ENCODE peak calls at places on chromosome 15, in five cellular contexts. One of them, this sample, is unnamed.

GRCh38 chr15:68616397-68616796 is 37.6 kb downstream of the CORO2B start:
- DNase-seq in heart left ventricle: no peak
- DNase-seq in tibial artery: no peak
- DNase-seq in choroid plexus epithelial cell: no peak
- DNase-seq in ascending aorta: no peak
- DNase-seq in this sample: no peak

GRCh38 chr15:32701863-32702262 is 15.9 kb upstream of the GREM1 start:
- DNase-seq in ascending aorta: no peak
- DNase-seq in tibial artery: no peak
- DNase-seq in heart left ventricle: no peak
- DNase-seq in choroid plexus epithelial cell: no peak
- DNase-seq in this sample: no peak

GRCh38 chr15:80174017-80174746 is 21.4 kb downstream of the FAH start:
- DNase-seq in ascending aorta: peak; percentile 59
- DNase-seq in tibial artery: peak; percentile 96
- DNase-seq in heart left ventricle: no peak
- DNase-seq in choroid plexus epithelial cell: peak; percentile 64
- DNase-seq in this sample: no peak

GRCh38 chr15:68536331-68537095 is 42.3 kb upstream of the CORO2B start:
- DNase-seq in ascending aorta: no peak
- DNase-seq in choroid plexus epithelial cell: peak; percentile 97
- DNase-seq in heart left ventricle: no peak
- DNase-seq in tibial artery: no peak
- DNase-seq in this sample: peak; percentile 29

GRCh38 chr15:28086175-28086703 is 12.9 kb downstream of the OCA2 start:
- DNase-seq in ascending aorta: no peak
- DNase-seq in tibial artery: peak; percentile 70
- DNase-seq in heart left ventricle: no peak
- DNase-seq in choroid plexus epithelial cell: peak; percentile 72
- DNase-seq in this sample: peak; percentile 62

GRCh38 chr15:57373882-57374276 is 2.4 kb upstream of the CGNL1 start:
- DNase-seq in ascending aorta: no peak
- DNase-seq in heart left ventricle: no peak
- DNase-seq in choroid plexus epithelial cell: no peak
- DNase-seq in tibial artery: no peak
- DNase-seq in this sample: no peak

GRCh38 chr15:50909044-50909342 is 510 bp downstream of the AP4E1 start:
- DNase-seq in tibial artery: no peak
- DNase-seq in choroid plexus epithelial cell: no peak
- DNase-seq in ascending aorta: no peak
- DNase-seq in heart left ventricle: no peak
- DNase-seq in this sample: no peak

GRCh38 chr15:94298359-94298758 is 67.0 kb downstream of the MCTP2 start:
- DNase-seq in choroid plexus epithelial cell: peak; percentile 41
- DNase-seq in heart left ventricle: no peak
- DNase-seq in tibial artery: no peak
- DNase-seq in ascending aorta: no peak
- DNase-seq in this sample: no peak

GRCh38 chr15:29698030-29698701 is 124.1 kb downstream of the TJP1 start:
- DNase-seq in choroid plexus epithelial cell: peak; percentile 82
- DNase-seq in ascending aorta: no peak
- DNase-seq in tibial artery: no peak
- DNase-seq in heart left ventricle: no peak
- DNase-seq in this sample: peak; percentile 91

GRCh38 chr15:58115692-58116091 is 22.5 kb upstream of the AQP9 start:
- DNase-seq in ascending aorta: no peak
- DNase-seq in choroid plexus epithelial cell: peak; percentile 26
- DNase-seq in tibial artery: no peak
- DNase-seq in heart left ventricle: no peak
- DNase-seq in this sample: peak; percentile 49

GRCh38 chr15:71275566-71276354 is 160.5 kb downstream of the THSD4 start:
- DNase-seq in choroid plexus epithelial cell: peak; percentile 33
- DNase-seq in heart left ventricle: no peak
- DNase-seq in tibial artery: no peak
- DNase-seq in ascending aorta: no peak
- DNase-seq in this sample: peak; percentile 48

GRCh38 chr15:65595960-65596359 is 15.0 kb downstream of the INTS14 start:
- DNase-seq in tibial artery: no peak
- DNase-seq in choroid plexus epithelial cell: peak; percentile 25
- DNase-seq in ascending aorta: no peak
- DNase-seq in heart left ventricle: no peak
- DNase-seq in this sample: peak; percentile 15

GRCh38 chr15:67833504-67834248 is 6.2 kb downstream of the RNU6-1 start:
- DNase-seq in heart left ventricle: no peak
- DNase-seq in tibial artery: peak; percentile 71
- DNase-seq in ascending aorta: no peak
- DNase-seq in choroid plexus epithelial cell: peak; percentile 29
- DNase-seq in this sample: peak; percentile 46

GRCh38 chr15:85730001-85730820 is 64.5 kb downstream of the KLHL25 start:
- DNase-seq in heart left ventricle: no peak
- DNase-seq in choroid plexus epithelial cell: peak; percentile 85
- DNase-seq in ascending aorta: no peak
- DNase-seq in tibial artery: peak; percentile 45
- DNase-seq in this sample: peak; percentile 72

GRCh38 chr15:60751985-60752952 is 273.3 kb upstream of the ICE2 start:
- DNase-seq in heart left ventricle: peak; percentile 49
- DNase-seq in tibial artery: no peak
- DNase-seq in ascending aorta: no peak
- DNase-seq in choroid plexus epithelial cell: peak; percentile 95
- DNase-seq in this sample: no peak

GRCh38 chr15:62648954-62649353 is 393.6 kb upstream of the TPM1 start:
- DNase-seq in choroid plexus epithelial cell: peak; percentile 36
- DNase-seq in tibial artery: no peak
- DNase-seq in heart left ventricle: peak; percentile 46
- DNase-seq in ascending aorta: no peak
- DNase-seq in this sample: peak; percentile 43

GRCh38 chr15:40702077-40702476 is 7.1 kb downstream of the RAD51 start:
- DNase-seq in tibial artery: no peak
- DNase-seq in choroid plexus epithelial cell: peak; percentile 61
- DNase-seq in heart left ventricle: no peak
- DNase-seq in ascending aorta: no peak
- DNase-seq in this sample: no peak

GRCh38 chr15:68228971-68229385 is 550 bp downstream of the CLN6 start:
- DNase-seq in heart left ventricle: no peak
- DNase-seq in choroid plexus epithelial cell: no peak
- DNase-seq in ascending aorta: no peak
- DNase-seq in tibial artery: peak; percentile 70
- DNase-seq in this sample: no peak

GRCh38 chr15:89051875-89052274 is 36.4 kb upstream of the ABHD2 start:
- DNase-seq in tibial artery: no peak
- DNase-seq in choroid plexus epithelial cell: peak; percentile 86
- DNase-seq in ascending aorta: no peak
- DNase-seq in heart left ventricle: no peak
- DNase-seq in this sample: no peak

GRCh38 chr15:91860498-91860897 is 7.0 kb downstream of the SLCO3A1 start:
- DNase-seq in choroid plexus epithelial cell: no peak
- DNase-seq in heart left ventricle: no peak
- DNase-seq in tibial artery: no peak
- DNase-seq in ascending aorta: no peak
- DNase-seq in this sample: no peak

GRCh38 chr15:80375968-80376891 is 28.0 kb upstream of the ARNT2 start:
- DNase-seq in tibial artery: no peak
- DNase-seq in choroid plexus epithelial cell: no peak
- DNase-seq in heart left ventricle: no peak
- DNase-seq in ascending aorta: no peak
- DNase-seq in this sample: no peak

GRCh38 chr15:39834256-39834655 is 51.6 kb upstream of the FSIP1 start:
- DNase-seq in tibial artery: no peak
- DNase-seq in heart left ventricle: no peak
- DNase-seq in ascending aorta: no peak
- DNase-seq in choroid plexus epithelial cell: peak; percentile 39
- DNase-seq in this sample: peak; percentile 34

GRCh38 chr15:90286678-90287077 is 21.2 kb downstream of the NGRN start:
- DNase-seq in ascending aorta: no peak
- DNase-seq in choroid plexus epithelial cell: peak; percentile 51
- DNase-seq in tibial artery: no peak
- DNase-seq in heart left ventricle: no peak
- DNase-seq in this sample: peak; percentile 57

GRCh38 chr15:99928429-99928981 is 195.3 kb upstream of the LYSMD4 start:
- DNase-seq in choroid plexus epithelial cell: peak; percentile 82
- DNase-seq in tibial artery: peak; percentile 90
- DNase-seq in heart left ventricle: peak; percentile 87
- DNase-seq in ascending aorta: peak; percentile 24
- DNase-seq in this sample: peak; percentile 80

GRCh38 chr15:45050587-45050986 is 27.6 kb downstream of the SORD start:
- DNase-seq in heart left ventricle: no peak
- DNase-seq in ascending aorta: no peak
- DNase-seq in tibial artery: no peak
- DNase-seq in choroid plexus epithelial cell: no peak
- DNase-seq in this sample: no peak

GRCh38 chr15:29226431-29227216 is 43.0 kb downstream of the NSMCE3 start:
- DNase-seq in tibial artery: no peak
- DNase-seq in choroid plexus epithelial cell: no peak
- DNase-seq in ascending aorta: no peak
- DNase-seq in heart left ventricle: no peak
- DNase-seq in this sample: no peak

GRCh38 chr15:91894606-91895005 is 41.1 kb downstream of the SLCO3A1 start:
- DNase-seq in choroid plexus epithelial cell: no peak
- DNase-seq in tibial artery: no peak
- DNase-seq in heart left ventricle: no peak
- DNase-seq in ascending aorta: no peak
- DNase-seq in this sample: peak; percentile 99

GRCh38 chr15:49876401-49877038 is 242.5 kb downstream of the ATP8B4 start:
- DNase-seq in heart left ventricle: peak; percentile 33
- DNase-seq in choroid plexus epithelial cell: peak; percentile 9
- DNase-seq in ascending aorta: no peak
- DNase-seq in tibial artery: peak; percentile 67
- DNase-seq in this sample: peak; percentile 46

GRCh38 chr15:48530528-48530927 is 115.0 kb downstream of the FBN1 start:
- DNase-seq in tibial artery: no peak
- DNase-seq in ascending aorta: no peak
- DNase-seq in choroid plexus epithelial cell: no peak
- DNase-seq in heart left ventricle: no peak
- DNase-seq in this sample: no peak
- H3K4me3 ChIP-seq in tibial artery: no peak overlapping the region
- H3K4me3 ChIP-seq in ascending aorta: no peak overlapping the region
- H3K4me3 ChIP-seq in choroid plexus epithelial cell: no peak overlapping the region
- H3K4me3 ChIP-seq in heart left ventricle: no peak overlapping the region
- H3K4me3 ChIP-seq in this sample: no peak overlapping the region

GRCh38 chr15:70091649-70092461 is 5.9 kb downstream of the TLE3 start:
- DNase-seq in tibial artery: no peak
- DNase-seq in choroid plexus epithelial cell: peak; percentile 58
- DNase-seq in ascending aorta: no peak
- DNase-seq in heart left ventricle: no peak
- DNase-seq in this sample: peak; percentile 78
- H3K4me3 ChIP-seq in tibial artery: no peak overlapping the region
- H3K4me3 ChIP-seq in choroid plexus epithelial cell: no peak overlapping the region
- H3K4me3 ChIP-seq in ascending aorta: no peak overlapping the region
- H3K4me3 ChIP-seq in heart left ventricle: no peak overlapping the region
- H3K4me3 ChIP-seq in this sample: no peak overlapping the region

GRCh38 chr15:101615414-101615985 is 36.7 kb downstream of the TM2D3 start:
- DNase-seq in choroid plexus epithelial cell: peak; percentile 43
- DNase-seq in ascending aorta: no peak
- DNase-seq in tibial artery: peak; percentile 77
- DNase-seq in heart left ventricle: no peak
- DNase-seq in this sample: no peak

GRCh38 chr15:101618056-101618455 is 34.1 kb downstream of the TM2D3 start:
- DNase-seq in heart left ventricle: no peak
- DNase-seq in choroid plexus epithelial cell: no peak
- DNase-seq in ascending aorta: no peak
- DNase-seq in tibial artery: no peak
- DNase-seq in this sample: no peak

GRCh38 chr15:101617390-101617965 is 34.7 kb downstream of the TM2D3 start:
- DNase-seq in choroid plexus epithelial cell: peak; percentile 37
- DNase-seq in tibial artery: no peak
- DNase-seq in ascending aorta: no peak
- DNase-seq in heart left ventricle: peak; percentile 57
- DNase-seq in this sample: no peak

GRCh38 chr15:101614761-101615160 is 37.4 kb downstream of the TM2D3 start:
- DNase-seq in choroid plexus epithelial cell: no peak
- DNase-seq in heart left ventricle: no peak
- DNase-seq in tibial artery: no peak
- DNase-seq in ascending aorta: no peak
- DNase-seq in this sample: no peak

DNA sequence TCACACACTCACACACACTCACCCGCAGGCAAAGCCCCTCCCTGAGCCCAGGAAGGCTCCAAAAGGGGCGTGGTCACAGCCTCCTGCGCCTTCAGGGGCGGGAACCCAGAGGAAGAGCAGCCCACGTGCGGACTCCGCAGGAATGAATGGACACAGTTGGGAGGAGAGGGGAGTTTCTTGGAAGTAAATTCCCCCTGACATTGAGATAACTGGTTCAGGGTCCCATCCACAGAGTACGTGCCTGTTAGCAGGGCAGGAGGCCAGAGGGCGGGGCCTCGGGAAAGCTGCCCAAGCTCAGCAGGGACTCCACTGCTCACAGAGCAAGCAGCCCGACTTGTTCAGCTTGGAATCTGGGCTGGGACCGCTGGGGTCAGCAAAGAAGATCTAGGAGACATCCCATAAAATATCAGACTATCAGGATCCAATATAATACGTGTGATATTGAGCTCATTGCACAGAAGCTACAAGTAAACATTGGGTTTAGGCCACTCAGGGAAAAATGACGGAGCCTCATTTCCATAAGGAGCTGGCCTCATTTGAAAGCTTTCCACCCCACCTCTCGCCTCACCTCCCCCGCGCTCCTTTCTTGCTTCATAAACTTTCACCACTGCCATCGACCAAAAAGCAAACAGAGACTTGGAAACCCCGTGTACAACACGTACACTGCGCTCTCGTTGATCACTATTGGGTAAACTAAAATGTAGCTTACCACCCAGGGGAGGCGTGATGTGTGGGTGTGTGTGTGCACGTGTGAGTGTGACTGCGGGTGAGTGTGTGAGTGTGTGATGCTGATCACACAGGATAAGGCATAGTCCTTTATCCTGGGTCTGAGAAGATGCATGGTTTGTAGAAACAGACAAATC is 36.0 kb downstream of the TM2D3 start:
- DNase-seq in ascending aorta: no peak
- DNase-seq in heart left ventricle: peak; percentile 87
- DNase-seq in choroid plexus epithelial cell: peak; percentile 82
- DNase-seq in tibial artery: no peak
- DNase-seq in this sample: peak; percentile 83
- H3K4me3 ChIP-seq in ascending aorta: peak overlapping the region; percentile 39
- H3K4me3 ChIP-seq in heart left ventricle: peak overlapping the region; percentile 21
- H3K4me3 ChIP-seq in choroid plexus epithelial cell: peak overlapping the region; percentile 5
- H3K4me3 ChIP-seq in tibial artery: peak overlapping the region; percentile 22
- H3K4me3 ChIP-seq in this sample: no peak overlapping the region

DNA sequence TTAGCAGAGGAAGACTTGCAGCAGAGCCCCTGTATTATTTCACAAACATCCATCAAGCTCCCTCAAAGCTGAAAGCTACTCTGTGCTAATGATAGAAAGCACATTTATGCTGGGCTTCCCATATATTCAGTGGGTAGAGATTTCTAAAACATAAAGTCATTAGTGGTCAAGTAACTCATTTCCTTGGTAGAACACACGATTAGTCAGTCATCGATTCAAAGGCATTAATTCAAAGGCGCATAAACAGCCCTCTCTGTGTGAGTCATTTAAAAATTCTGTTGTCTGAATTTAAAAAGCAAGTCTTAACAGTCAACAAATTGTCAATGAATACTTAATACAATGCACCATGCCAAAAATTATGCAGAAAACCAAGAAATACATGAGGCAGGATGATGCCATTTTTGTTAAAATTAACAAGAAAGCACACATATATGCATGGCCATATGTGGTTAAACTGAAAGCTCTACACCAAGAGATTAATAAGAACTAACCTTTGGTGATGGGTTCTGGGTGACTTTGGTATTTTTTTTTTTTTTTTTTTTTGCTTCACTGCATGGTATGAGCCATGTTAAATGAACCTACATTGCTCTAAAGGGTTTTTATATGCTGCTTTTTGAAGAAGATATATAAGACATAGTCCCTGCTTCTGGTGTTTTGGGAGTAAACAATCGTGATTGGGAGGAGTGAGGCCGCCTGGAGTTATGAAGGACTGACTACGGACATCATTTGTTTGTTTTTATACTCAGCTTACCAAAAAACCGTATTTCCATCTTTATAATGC is 61.7 kb downstream of the LDHAL6B start:
- DNase-seq in tibial artery: no peak
- DNase-seq in heart left ventricle: no peak
- DNase-seq in ascending aorta: no peak
- DNase-seq in choroid plexus epithelial cell: no peak
- DNase-seq in this sample: peak; percentile 72
- H3K4me3 ChIP-seq in tibial artery: no peak overlapping the region
- H3K4me3 ChIP-seq in heart left ventricle: no peak overlapping the region
- H3K4me3 ChIP-seq in ascending aorta: no peak overlapping the region
- H3K4me3 ChIP-seq in choroid plexus epithelial cell: no peak overlapping the region
- H3K4me3 ChIP-seq in this sample: no peak overlapping the region

This sample was measured in epithelial cell of esophagus.